ENCODE peak calls at places on chromosomes 4 and X, in six cellular contexts. One of them, this sample, is unnamed.

GRCh38 chrX:131187234-131187633 is 101.9 kb downstream of the IGSF1 start:
- DNase-seq in astrocyte of the spinal cord: no peak
- DNase-seq in astrocyte of the cerebellum: no peak
- DNase-seq in cardiac fibroblast: no peak
- DNase-seq in ovary: no peak
- DNase-seq in tibial artery: no peak
- DNase-seq in this sample: no peak

GRCh38 chrX:154021131-154021611 is 1.5 kb upstream of the IRAK1 start:
- DNase-seq in tibial artery: no peak
- DNase-seq in cardiac fibroblast: peak
- DNase-seq in astrocyte of the spinal cord: peak
- DNase-seq in astrocyte of the cerebellum: no peak
- DNase-seq in ovary: no peak
- DNase-seq in this sample: no peak

GRCh38 chr4:94802091-94802490 is 44.3 kb downstream of the BMPR1B start:
- DNase-seq in cardiac fibroblast: no peak
- DNase-seq in astrocyte of the cerebellum: peak
- DNase-seq in astrocyte of the spinal cord: peak
- DNase-seq in ovary: no peak
- DNase-seq in tibial artery: no peak
- DNase-seq in this sample: no peak

GRCh38 chr4:32499176-32499575 is 1779.0 kb downstream of the PCDH7 start:
- DNase-seq in astrocyte of the cerebellum: peak
- DNase-seq in ovary: no peak
- DNase-seq in tibial artery: no peak
- DNase-seq in cardiac fibroblast: peak
- DNase-seq in astrocyte of the spinal cord: peak
- DNase-seq in this sample: peak

GRCh38 chr4:103002551-103002950 is 17.0 kb downstream of the SLC9B1 start:
- DNase-seq in tibial artery: no peak
- DNase-seq in astrocyte of the cerebellum: peak
- DNase-seq in astrocyte of the spinal cord: peak
- DNase-seq in ovary: no peak
- DNase-seq in cardiac fibroblast: peak
- DNase-seq in this sample: no peak

GRCh38 chr4:75916091-75916661 is 13.9 kb upstream of the PPEF2 start:
- DNase-seq in tibial artery: no peak
- DNase-seq in ovary: no peak
- DNase-seq in astrocyte of the spinal cord: peak
- DNase-seq in cardiac fibroblast: peak
- DNase-seq in astrocyte of the cerebellum: peak
- DNase-seq in this sample: no peak

GRCh38 chrX:18582910-18583493 is 88.9 kb downstream of the RS1 start:
- DNase-seq in ovary: no peak
- DNase-seq in astrocyte of the cerebellum: no peak
- DNase-seq in astrocyte of the spinal cord: peak
- DNase-seq in tibial artery: no peak
- DNase-seq in cardiac fibroblast: peak
- DNase-seq in this sample: no peak

GRCh38 chr4:168019019-168019651 is 73.2 kb upstream of the ANXA10 start:
- DNase-seq in tibial artery: no peak
- DNase-seq in ovary: no peak
- DNase-seq in astrocyte of the cerebellum: no peak
- DNase-seq in cardiac fibroblast: peak
- DNase-seq in astrocyte of the spinal cord: peak
- DNase-seq in this sample: peak

GRCh38 chr4:105197777-105198176 is 51.1 kb downstream of the TET2 start:
- DNase-seq in astrocyte of the cerebellum: no peak
- DNase-seq in cardiac fibroblast: no peak
- DNase-seq in ovary: no peak
- DNase-seq in tibial artery: no peak
- DNase-seq in astrocyte of the spinal cord: peak
- DNase-seq in this sample: no peak

GRCh38 chrX:29666361-29666760 is 549.0 kb upstream of the MAGEB2 start:
- DNase-seq in tibial artery: no peak
- DNase-seq in astrocyte of the cerebellum: peak
- DNase-seq in astrocyte of the spinal cord: peak
- DNase-seq in cardiac fibroblast: no peak
- DNase-seq in ovary: no peak
- DNase-seq in this sample: no peak

GRCh38 chr4:40502936-40503335 is 126.7 kb downstream of the RBM47 start:
- DNase-seq in tibial artery: no peak
- DNase-seq in astrocyte of the spinal cord: no peak
- DNase-seq in ovary: no peak
- DNase-seq in astrocyte of the cerebellum: no peak
- DNase-seq in cardiac fibroblast: peak
- DNase-seq in this sample: no peak

GRCh38 chrX:124386401-124386800 is 40.0 kb downstream of the SH2D1A start:
- DNase-seq in cardiac fibroblast: no peak
- DNase-seq in ovary: no peak
- DNase-seq in astrocyte of the spinal cord: no peak
- DNase-seq in astrocyte of the cerebellum: no peak
- DNase-seq in tibial artery: no peak
- DNase-seq in this sample: no peak

GRCh38 chr4:124806403-124806802 is 93.9 kb upstream of the ANKRD50 start:
- DNase-seq in astrocyte of the spinal cord: peak
- DNase-seq in ovary: no peak
- DNase-seq in tibial artery: no peak
- DNase-seq in astrocyte of the cerebellum: peak
- DNase-seq in cardiac fibroblast: no peak
- DNase-seq in this sample: no peak

GRCh38 chr4:1244081-1244977 is 4.6 kb downstream of the CTBP1 start:
- DNase-seq in astrocyte of the spinal cord: no peak
- DNase-seq in ovary: peak
- DNase-seq in cardiac fibroblast: no peak
- DNase-seq in tibial artery: peak
- DNase-seq in astrocyte of the cerebellum: no peak
- DNase-seq in this sample: no peak

DNA sequence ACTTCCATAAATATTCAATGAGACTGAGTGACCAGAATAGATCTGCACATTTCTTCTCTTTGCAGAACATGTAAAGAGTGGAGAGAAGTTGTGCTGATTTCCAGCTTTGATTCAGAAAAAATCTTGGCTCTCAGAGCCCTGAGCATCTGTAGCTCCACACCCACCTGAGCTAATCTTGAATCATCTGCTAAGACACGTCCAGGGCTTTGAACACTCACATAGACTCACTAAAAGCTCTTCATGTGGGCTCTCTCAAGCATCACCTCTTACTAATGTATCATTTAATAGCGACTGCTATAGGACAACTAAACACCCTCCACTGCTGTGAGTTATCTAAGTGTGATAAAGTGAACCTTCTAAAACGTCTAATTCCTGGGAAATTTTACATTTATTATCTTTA is 147.7 kb upstream of the GRIA3 start:
- DNase-seq in cardiac fibroblast: no peak
- DNase-seq in ovary: no peak
- DNase-seq in astrocyte of the cerebellum: no peak
- DNase-seq in tibial artery: no peak
- DNase-seq in astrocyte of the spinal cord: no peak
- DNase-seq in this sample: no peak
- H3K4me3 ChIP-seq in cardiac fibroblast: no peak
- H3K4me3 ChIP-seq in ovary: no peak
- H3K4me3 ChIP-seq in astrocyte of the cerebellum: no peak
- H3K4me3 ChIP-seq in tibial artery: no peak
- H3K4me3 ChIP-seq in astrocyte of the spinal cord: no peak
- H3K4me3 ChIP-seq in this sample: no peak

DNA sequence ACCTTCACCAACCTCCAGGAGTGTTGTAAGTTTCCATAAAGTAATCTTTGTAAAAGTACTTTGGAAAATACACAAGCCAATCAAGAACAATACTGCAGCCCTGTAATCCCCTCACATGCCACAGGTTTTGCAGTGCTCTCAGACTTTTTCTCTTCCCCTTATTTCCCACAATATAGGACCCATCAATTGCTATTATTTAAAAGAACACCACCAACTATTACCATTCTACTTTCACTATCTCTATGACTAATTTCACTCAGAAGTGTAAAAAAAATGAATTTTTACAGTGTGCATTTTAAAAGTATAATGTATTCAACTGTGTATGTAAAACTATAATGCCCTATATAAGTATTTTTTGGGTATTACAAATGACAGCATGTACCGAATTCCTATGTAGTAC is 1.7 kb downstream of the ATP8A1 start:
- DNase-seq in astrocyte of the spinal cord: no peak
- DNase-seq in ovary: no peak
- DNase-seq in tibial artery: no peak
- DNase-seq in astrocyte of the cerebellum: no peak
- DNase-seq in cardiac fibroblast: no peak
- DNase-seq in this sample: no peak
- H3K4me3 ChIP-seq in astrocyte of the spinal cord: no peak
- H3K4me3 ChIP-seq in ovary: peak
- H3K4me3 ChIP-seq in tibial artery: no peak
- H3K4me3 ChIP-seq in astrocyte of the cerebellum: no peak
- H3K4me3 ChIP-seq in cardiac fibroblast: no peak
- H3K4me3 ChIP-seq in this sample: no peak

GRCh38 chrX:3426552-3426951 is 80.1 kb upstream of the MXRA5 start:
- DNase-seq in tibial artery: no peak
- DNase-seq in ovary: no peak
- DNase-seq in astrocyte of the spinal cord: no peak
- DNase-seq in cardiac fibroblast: no peak
- DNase-seq in astrocyte of the cerebellum: no peak
- DNase-seq in this sample: no peak

GRCh38 chrX:3420316-3420715 is 73.9 kb upstream of the MXRA5 start:
- DNase-seq in tibial artery: no peak
- DNase-seq in cardiac fibroblast: no peak
- DNase-seq in ovary: no peak
- DNase-seq in astrocyte of the spinal cord: no peak
- DNase-seq in astrocyte of the cerebellum: no peak
- DNase-seq in this sample: no peak

GRCh38 chrX:3428762-3429161 is 82.3 kb upstream of the MXRA5 start:
- DNase-seq in astrocyte of the cerebellum: no peak
- DNase-seq in tibial artery: no peak
- DNase-seq in ovary: no peak
- DNase-seq in cardiac fibroblast: no peak
- DNase-seq in astrocyte of the spinal cord: no peak
- DNase-seq in this sample: no peak

DNA sequence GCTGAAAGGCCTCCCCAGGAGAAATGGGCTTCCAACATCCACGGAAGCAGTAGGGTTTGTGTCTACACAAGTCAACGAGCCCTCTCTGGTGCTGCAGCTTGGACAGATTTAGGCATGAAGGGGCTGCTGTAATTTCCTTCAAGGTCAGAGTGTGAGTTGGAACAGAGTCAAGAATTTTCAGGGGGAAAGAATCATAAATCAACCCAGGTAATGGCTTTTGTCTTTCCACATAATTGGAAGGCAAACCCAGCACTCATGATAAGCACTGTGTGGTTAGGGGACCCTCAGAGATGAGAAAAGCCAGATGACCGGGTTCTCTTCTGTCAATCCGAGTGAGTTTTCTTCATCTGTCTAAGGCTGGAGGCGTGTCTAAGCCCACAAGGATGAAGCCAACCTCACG is 78.6 kb upstream of the MXRA5 start:
- DNase-seq in ovary: no peak
- DNase-seq in cardiac fibroblast: no peak
- DNase-seq in astrocyte of the spinal cord: no peak
- DNase-seq in tibial artery: no peak
- DNase-seq in astrocyte of the cerebellum: no peak
- DNase-seq in this sample: no peak
- H3K4me3 ChIP-seq in ovary: no peak
- H3K4me3 ChIP-seq in cardiac fibroblast: no peak
- H3K4me3 ChIP-seq in astrocyte of the spinal cord: no peak
- H3K4me3 ChIP-seq in tibial artery: no peak
- H3K4me3 ChIP-seq in astrocyte of the cerebellum: no peak
- H3K4me3 ChIP-seq in this sample: no peak

GRCh38 chrX:11756354-11757318 is 1.4 kb upstream of the MSL3 start:
- DNase-seq in ovary: no peak
- DNase-seq in astrocyte of the spinal cord: peak
- DNase-seq in astrocyte of the cerebellum: no peak
- DNase-seq in cardiac fibroblast: peak
- DNase-seq in tibial artery: no peak
- DNase-seq in this sample: no peak
- H3K4me3 ChIP-seq in ovary: no peak
- H3K4me3 ChIP-seq in astrocyte of the spinal cord: no peak
- H3K4me3 ChIP-seq in astrocyte of the cerebellum: peak
- H3K4me3 ChIP-seq in cardiac fibroblast: no peak
- H3K4me3 ChIP-seq in tibial artery: peak
- H3K4me3 ChIP-seq in this sample: peak

DNA sequence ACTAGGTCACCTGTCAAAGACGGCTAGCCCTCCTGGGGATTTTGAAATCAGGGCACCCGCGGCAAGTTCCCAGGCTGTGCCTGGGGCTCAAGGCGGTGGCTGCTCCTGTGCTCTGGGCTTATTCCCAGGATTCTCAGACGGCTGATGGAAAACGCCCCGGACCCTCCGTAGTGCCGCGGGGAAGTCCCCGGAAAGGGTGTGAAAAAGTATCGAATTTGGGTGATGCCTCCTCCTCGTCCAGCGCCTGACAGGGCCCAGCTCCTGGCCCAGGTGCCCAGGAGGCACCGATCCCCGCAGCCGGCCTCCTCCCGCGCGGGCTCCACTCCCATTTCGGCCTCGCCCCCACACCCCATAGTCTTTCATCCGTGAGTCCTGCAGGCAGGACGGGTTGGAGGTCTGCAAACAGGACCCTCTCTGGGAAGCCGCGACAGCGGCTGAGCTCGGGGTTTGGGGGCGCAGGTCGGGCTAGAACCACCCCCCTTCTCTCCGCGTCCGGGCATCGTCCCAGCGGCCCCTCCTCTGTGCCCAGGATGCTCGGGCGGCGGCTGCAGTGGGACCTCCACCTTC is 1.1 kb upstream of the NSG1 start:
- DNase-seq in astrocyte of the spinal cord: no peak
- DNase-seq in ovary: no peak
- DNase-seq in astrocyte of the cerebellum: no peak
- DNase-seq in cardiac fibroblast: no peak
- DNase-seq in tibial artery: no peak
- DNase-seq in this sample: no peak
- H3K4me3 ChIP-seq in astrocyte of the spinal cord: peak
- H3K4me3 ChIP-seq in ovary: peak
- H3K4me3 ChIP-seq in astrocyte of the cerebellum: peak
- H3K4me3 ChIP-seq in cardiac fibroblast: peak
- H3K4me3 ChIP-seq in tibial artery: peak
- H3K4me3 ChIP-seq in this sample: peak

GRCh38 chr4:153153339-153153851 is 50.8 kb upstream of the TRIM2 start:
- DNase-seq in astrocyte of the spinal cord: peak
- DNase-seq in tibial artery: no peak
- DNase-seq in cardiac fibroblast: peak
- DNase-seq in astrocyte of the cerebellum: no peak
- DNase-seq in ovary: peak
- DNase-seq in this sample: no peak

GRCh38 chr4:153154010-153154975 is 50.0 kb upstream of the TRIM2 start:
- DNase-seq in cardiac fibroblast: peak
- DNase-seq in astrocyte of the spinal cord: peak
- DNase-seq in tibial artery: no peak
- DNase-seq in ovary: no peak
- DNase-seq in astrocyte of the cerebellum: peak
- DNase-seq in this sample: no peak

GRCh38 chr4:153152453-153153338 is 51.5 kb upstream of the TRIM2 start:
- DNase-seq in astrocyte of the spinal cord: peak
- DNase-seq in astrocyte of the cerebellum: no peak
- DNase-seq in tibial artery: no peak
- DNase-seq in cardiac fibroblast: peak
- DNase-seq in ovary: peak
- DNase-seq in this sample: no peak

GRCh38 chr4:153148796-153149195 is 55.4 kb upstream of the TRIM2 start:
- DNase-seq in ovary: no peak
- DNase-seq in astrocyte of the cerebellum: no peak
- DNase-seq in cardiac fibroblast: no peak
- DNase-seq in astrocyte of the spinal cord: no peak
- DNase-seq in tibial artery: no peak
- DNase-seq in this sample: no peak

GRCh38 chr4:153151535-153152452 is 52.4 kb upstream of the TRIM2 start:
- DNase-seq in cardiac fibroblast: peak
- DNase-seq in ovary: peak
- DNase-seq in astrocyte of the cerebellum: peak
- DNase-seq in astrocyte of the spinal cord: peak
- DNase-seq in tibial artery: no peak
- DNase-seq in this sample: no peak
- H3K4me3 ChIP-seq in cardiac fibroblast: no peak
- H3K4me3 ChIP-seq in ovary: no peak
- H3K4me3 ChIP-seq in astrocyte of the cerebellum: peak
- H3K4me3 ChIP-seq in astrocyte of the spinal cord: peak
- H3K4me3 ChIP-seq in tibial artery: peak
- H3K4me3 ChIP-seq in this sample: no peak

GRCh38 chrX:24268786-24269185 is 45.1 kb downstream of the SUPT20HL2 start:
- DNase-seq in ovary: no peak
- DNase-seq in cardiac fibroblast: no peak
- DNase-seq in tibial artery: no peak
- DNase-seq in astrocyte of the spinal cord: no peak
- DNase-seq in astrocyte of the cerebellum: no peak
- DNase-seq in this sample: no peak
- H3K4me3 ChIP-seq in ovary: no peak
- H3K4me3 ChIP-seq in cardiac fibroblast: no peak
- H3K4me3 ChIP-seq in tibial artery: no peak
- H3K4me3 ChIP-seq in astrocyte of the spinal cord: no peak
- H3K4me3 ChIP-seq in astrocyte of the cerebellum: no peak
- H3K4me3 ChIP-seq in this sample: no peak

This sample was measured in skeletal muscle cell.